ENCODE peak calls at places on chromosome 5, in seven cellular contexts. Z is dorsolateral prefrontal cortex, D is PC-3, G is cardiac muscle cell, T is spleen, K is psoas muscle, X is heart left ventricle. N is an unnamed sample. For H3K27me3, the result is how much of the 10 kb centered on the place peaks cover.

GRCh38 chr5:66967826-66968262 is 228.8 kb downstream of the CD180 start:
- DNase-seq in K (no peak), T (no peak), Z (no peak), D (no peak), X (peak), G (no peak), N (no peak)

GRCh38 chr5:124920909-124921666 is 174.6 kb upstream of the ZNF608 start:
- DNase-seq in T (no peak), Z (no peak), G (no peak), K (no peak), X (no peak), D (no peak), N (no peak)

GRCh38 chr5:78497573-78498533 is 137.4 kb downstream of the SCAMP1 start:
- DNase-seq in D (no peak), X (no peak), Z (no peak), G (no peak), T (no peak), K (no peak), N (no peak)

GRCh38 chr5:42889311-42889933 is 77.7 kb upstream of the SELENOP start:
- DNase-seq in Z (peak), D (peak), G (peak), T (no peak), X (peak), K (peak), N (peak)

GRCh38 chr5:125331987-125332628 is 585.7 kb upstream of the ZNF608 start:
- DNase-seq in G (no peak), K (no peak), D (no peak), Z (no peak), X (no peak), T (no peak), N (no peak)

GRCh38 chr5:143442398-143442797 is 38.9 kb upstream of the NR3C1 start:
- DNase-seq in T (no peak), G (no peak), K (no peak), D (no peak), X (no peak), Z (no peak), N (no peak)

GRCh38 chr5:126808619-126809018 is 31.7 kb downstream of the LMNB1 start:
- DNase-seq in G (peak), D (peak), X (no peak), Z (no peak), K (no peak), T (no peak), N (no peak)

GRCh38 chr5:149887622-149888183 is 56.9 kb downstream of the PDE6A start:
- DNase-seq in X (no peak), T (no peak), D (peak), Z (no peak), G (peak), K (no peak), N (no peak)

GRCh38 chr5:27590503-27590902 is 552.1 kb upstream of the CDH9 start:
- DNase-seq in D (no peak), T (no peak), X (peak), G (no peak), Z (no peak), K (peak), N (no peak)

GRCh38 chr5:102778478-102778877 is 23.4 kb downstream of the PAM start:
- DNase-seq in X (no peak), K (no peak), D (peak), T (no peak), Z (no peak), G (no peak), N (no peak)

GRCh38 chr5:157464518-157465171 is 4.6 kb downstream of the NIPAL4 start:
- DNase-seq in X (peak), Z (no peak), D (peak), G (no peak), K (no peak), T (no peak), N (peak)

GRCh38 chr5:35345222-35345621 is 114.9 kb upstream of the PRLR start:
- DNase-seq in T (no peak), K (no peak), G (no peak), D (peak), X (no peak), Z (no peak), N (no peak)

GRCh38 chr5:170306381-170306790 is 8.8 kb upstream of the LCP2 start:
- DNase-seq in K (peak), Z (no peak), T (no peak), D (no peak), G (peak), X (peak), N (no peak)

GRCh38 chr5:143874312-143874711 is 62.4 kb downstream of the HMHB1 start:
- DNase-seq in X (no peak), D (no peak), Z (no peak), G (no peak), T (no peak), K (no peak), N (no peak)

GRCh38 chr5:170136493-170136892 is 30.8 kb downstream of the FOXI1 start:
- DNase-seq in T (no peak), K (no peak), Z (no peak), X (no peak), G (no peak), D (no peak), N (no peak)

GRCh38 chr5:157548513-157549282 is 26.9 kb downstream of the ADAM19 start:
- DNase-seq in G (no peak), K (no peak), T (no peak), Z (no peak), X (no peak), D (peak), N (no peak)

GRCh38 chr5:97458851-97459250 is 275.8 kb upstream of the RIOK2 start:
- DNase-seq in D (no peak), G (no peak), T (no peak), K (no peak), Z (no peak), X (no peak), N (no peak)
- H3K27ac ChIP-seq in D (no peak), G (no peak), T (no peak), K (no peak), Z (no peak), X (no peak), N (no peak)

GRCh38 chr5:38208782-38209378 is 49.5 kb upstream of the EGFLAM start:
- DNase-seq in Z (peak), G (peak), D (peak), T (no peak), X (no peak), K (no peak), N (no peak)
- TF ChIP-seq CTCF in Z (peak), G (peak), D (peak), T (no peak), X (peak), K (peak), N (no peak)

DNA sequence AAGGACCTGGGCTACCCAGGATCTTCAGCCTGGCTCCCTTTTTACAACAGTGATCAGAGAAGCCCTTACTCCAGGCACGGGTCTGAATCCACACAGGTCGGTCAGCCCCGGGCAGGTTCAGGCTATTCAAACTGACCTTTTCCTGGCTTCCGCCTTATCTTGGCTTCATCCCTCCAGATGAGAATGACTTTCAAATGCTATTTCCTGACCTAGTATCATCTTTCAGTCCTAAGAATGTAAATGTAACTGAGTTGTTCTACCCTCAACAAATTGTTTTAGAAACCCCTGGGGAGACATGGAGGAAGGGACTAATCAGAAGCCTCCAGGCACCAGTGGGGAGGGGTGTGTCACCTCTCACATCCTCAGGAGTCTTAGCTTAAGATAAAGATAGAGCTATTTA is 213.2 kb downstream of the EPB41L4A start:
- DNase-seq in D (no peak), G (peak), K (no peak), T (no peak), Z (no peak), X (no peak), N (no peak)
- H3K27me3 ChIP-seq in D (under half), G (under half), K (under half), T (under half), Z (under half), X (under half), N (under half)

DNA sequence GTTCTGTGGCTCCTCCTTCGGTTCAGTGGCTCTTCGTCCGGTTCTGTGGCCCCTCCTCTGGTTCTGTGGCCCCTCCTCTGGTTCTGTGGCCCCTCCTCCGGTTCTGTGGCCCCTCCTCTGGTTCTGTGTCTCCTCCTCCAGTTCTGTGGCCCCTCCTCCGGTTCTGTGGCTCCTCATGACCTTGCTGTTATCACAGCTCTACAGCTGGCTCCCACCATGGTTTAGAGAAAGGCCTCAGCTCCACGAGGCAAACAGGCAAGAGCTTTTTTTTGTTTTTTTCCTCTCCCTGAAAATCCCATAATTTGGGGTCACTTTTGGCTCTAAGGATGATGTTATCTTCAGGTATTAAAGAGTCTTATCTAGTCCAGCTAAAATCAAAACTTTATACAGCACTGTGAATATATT is 31.8 kb downstream of the C5orf15 start:
- DNase-seq in K (no peak), X (no peak), Z (no peak), T (peak), G (no peak), D (no peak), N (no peak)
- H3K27ac ChIP-seq in K (no peak), X (no peak), Z (no peak), T (peak), G (no peak), D (no peak), N (no peak)

DNA sequence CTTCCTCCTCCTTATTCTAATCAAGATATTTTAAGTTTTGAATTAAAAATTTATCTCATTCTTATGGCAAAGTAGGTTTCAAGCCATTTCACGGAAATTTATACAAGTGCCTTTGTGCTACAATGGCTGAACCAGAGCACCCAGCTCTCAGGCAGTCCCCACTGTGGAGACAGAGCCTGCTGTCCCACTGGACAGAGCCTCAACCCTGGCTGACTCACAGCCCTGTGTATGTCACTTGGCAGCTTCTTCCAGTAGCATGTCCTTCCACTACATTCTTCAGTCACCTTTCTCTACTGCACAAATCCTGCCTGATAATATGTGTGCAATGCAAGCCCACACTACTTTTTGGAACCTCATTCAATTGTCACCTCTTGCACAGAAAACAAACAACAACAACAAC is 253.1 kb downstream of the PDE4D start:
- DNase-seq in T (no peak), D (peak), K (peak), Z (no peak), G (peak), X (peak), N (no peak)
- TF ChIP-seq CTCF in T (no peak), D (no peak), K (no peak), Z (no peak), G (no peak), X (no peak), N (no peak)

GRCh38 chr5:55691265-55692105 is 20.6 kb downstream of the SLC38A9 start:
- DNase-seq in Z (no peak), X (no peak), D (peak), K (no peak), G (peak), T (no peak), N (no peak)

GRCh38 chr5:55692106-55692417 is 20.1 kb downstream of the SLC38A9 start:
- DNase-seq in G (no peak), D (no peak), T (no peak), X (no peak), Z (no peak), K (no peak), N (no peak)

GRCh38 chr5:55699041-55699688 is 13.0 kb downstream of the SLC38A9 start:
- DNase-seq in D (no peak), X (no peak), G (no peak), Z (no peak), K (no peak), T (no peak), N (no peak)

GRCh38 chr5:55692509-55692908 is 19.6 kb downstream of the SLC38A9 start:
- DNase-seq in T (no peak), G (no peak), D (no peak), X (no peak), Z (no peak), K (no peak), N (no peak)

DNA sequence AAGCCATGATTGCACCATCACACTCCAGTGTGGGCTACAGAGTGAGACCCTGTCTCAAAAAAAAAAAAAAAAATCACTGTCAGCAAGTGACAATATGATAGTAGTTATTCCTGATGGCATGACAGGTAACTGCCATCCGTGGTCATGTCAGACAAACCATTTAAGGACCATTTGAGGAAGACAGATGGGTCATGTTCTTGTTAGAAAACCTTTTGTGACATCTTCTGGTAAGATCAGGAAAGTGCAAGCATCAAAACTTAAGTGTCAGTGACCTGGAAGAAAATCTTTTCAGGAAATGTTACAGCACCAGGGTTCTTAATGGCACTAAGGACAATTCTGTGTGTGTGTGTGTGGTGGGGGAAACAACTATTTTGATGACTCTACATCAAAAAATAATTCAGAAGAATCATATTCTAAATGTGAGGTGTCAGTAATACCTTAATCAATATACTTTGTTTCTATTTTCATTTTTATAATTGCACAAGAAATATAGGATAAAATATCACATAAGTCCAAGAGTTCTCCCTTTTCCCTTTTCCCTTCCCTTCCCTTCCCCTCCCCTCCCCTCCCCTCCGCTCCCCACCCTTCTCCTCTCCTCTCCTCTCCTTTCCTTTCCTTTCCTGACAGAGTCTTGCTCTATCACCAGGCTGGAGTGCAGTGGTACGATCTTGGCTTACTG is 17.8 kb downstream of the SLC38A9 start:
- DNase-seq in K (no peak), X (no peak), D (peak), Z (no peak), G (peak), T (no peak), N (no peak)
- H3K27me3 ChIP-seq in K (under half), X (under half), D (under half), Z (under half), G (under half), T (under half), N (under half)

GRCh38 chr5:38367966-38368365 is 109.6 kb downstream of the EGFLAM start:
- DNase-seq in G (no peak), X (no peak), K (no peak), T (no peak), Z (no peak), D (no peak), N (no peak)

GRCh38 chr5:38369692-38370091 is 111.3 kb downstream of the EGFLAM start:
- DNase-seq in G (no peak), T (no peak), D (peak), Z (no peak), K (no peak), X (no peak), N (no peak)

GRCh38 chr5:38373733-38374132 is 115.4 kb downstream of the EGFLAM start:
- DNase-seq in G (no peak), X (no peak), K (no peak), Z (no peak), T (no peak), D (no peak), N (no peak)

GRCh38 chr5:38367410-38367809 is 109.1 kb downstream of the EGFLAM start:
- DNase-seq in K (no peak), G (no peak), Z (no peak), D (no peak), X (no peak), T (no peak), N (no peak)

GRCh38 chr5:38370341-38371100 is 112.2 kb downstream of the EGFLAM start:
- DNase-seq in T (no peak), K (no peak), D (no peak), G (no peak), X (peak), Z (no peak), N (no peak)
- H3K27ac ChIP-seq in T (no peak), K (no peak), D (no peak), G (no peak), X (peak), Z (no peak), N (no peak)

GRCh38 chr5:37043693-37044092 is 167.1 kb downstream of the NIPBL start:
- DNase-seq in Z (peak), K (no peak), G (no peak), X (no peak), D (peak), T (no peak), N (no peak)
- TF ChIP-seq CTCF in Z (peak), K (no peak), G (peak), X (no peak), D (peak), T (no peak), N (no peak)